ENCODE peak calls at places on chromosomes 3 and 15, in seven cellular contexts. One of them, this sample, is unnamed.

GRCh38 chr3:13045904-13046568 is 27.2 kb downstream of the IQSEC1 start:
- DNase-seq in CD8-positive, alpha-beta memory T cell: no peak
- DNase-seq in left ventricle myocardium inferior: no peak
- DNase-seq in tibial artery: no peak
- DNase-seq in thoracic aorta: no peak
- DNase-seq in colonic mucosa: no peak
- DNase-seq in stomach: no peak
- DNase-seq in this sample: peak; percentile 22

GRCh38 chr3:188272481-188273372 is 118.8 kb downstream of the LPP start:
- DNase-seq in CD8-positive, alpha-beta memory T cell: no peak
- DNase-seq in left ventricle myocardium inferior: no peak
- DNase-seq in tibial artery: no peak
- DNase-seq in thoracic aorta: no peak
- DNase-seq in colonic mucosa: no peak
- DNase-seq in stomach: no peak
- DNase-seq in this sample: no peak

GRCh38 chr3:123730816-123731215 is 146.0 kb upstream of the HACD2 start:
- DNase-seq in CD8-positive, alpha-beta memory T cell: no peak
- DNase-seq in left ventricle myocardium inferior: no peak
- DNase-seq in tibial artery: no peak
- DNase-seq in thoracic aorta: no peak
- DNase-seq in colonic mucosa: no peak
- DNase-seq in stomach: no peak
- DNase-seq in this sample: no peak

GRCh38 chr3:9908286-9908685 is 5.6 kb downstream of the IL17RE start:
- DNase-seq in CD8-positive, alpha-beta memory T cell: no peak
- DNase-seq in left ventricle myocardium inferior: no peak
- DNase-seq in tibial artery: no peak
- DNase-seq in thoracic aorta: no peak
- DNase-seq in colonic mucosa: no peak
- DNase-seq in stomach: no peak
- DNase-seq in this sample: no peak

GRCh38 chr3:128473737-128474136 is 7.0 kb upstream of the DNAJB8 start:
- DNase-seq in CD8-positive, alpha-beta memory T cell: no peak
- DNase-seq in left ventricle myocardium inferior: no peak
- DNase-seq in tibial artery: no peak
- DNase-seq in thoracic aorta: no peak
- DNase-seq in colonic mucosa: no peak
- DNase-seq in stomach: no peak
- DNase-seq in this sample: no peak

GRCh38 chr3:169835533-169835932 is 22.8 kb upstream of the LRRC34 start:
- DNase-seq in CD8-positive, alpha-beta memory T cell: no peak
- DNase-seq in left ventricle myocardium inferior: no peak
- DNase-seq in tibial artery: no peak
- DNase-seq in thoracic aorta: no peak
- DNase-seq in colonic mucosa: no peak
- DNase-seq in stomach: no peak
- DNase-seq in this sample: no peak

GRCh38 chr3:153591566-153592221 is 429.7 kb downstream of the RAP2B start:
- DNase-seq in CD8-positive, alpha-beta memory T cell: no peak
- DNase-seq in left ventricle myocardium inferior: no peak
- DNase-seq in tibial artery: no peak
- DNase-seq in thoracic aorta: no peak
- DNase-seq in colonic mucosa: no peak
- DNase-seq in stomach: no peak
- DNase-seq in this sample: no peak

GRCh38 chr3:137695351-137695750 is 68.8 kb upstream of the SOX14 start:
- DNase-seq in CD8-positive, alpha-beta memory T cell: no peak
- DNase-seq in left ventricle myocardium inferior: no peak
- DNase-seq in tibial artery: no peak
- DNase-seq in thoracic aorta: no peak
- DNase-seq in colonic mucosa: no peak
- DNase-seq in stomach: no peak
- DNase-seq in this sample: no peak

GRCh38 chr3:169241575-169241927 is 422.0 kb downstream of the MECOM start:
- DNase-seq in CD8-positive, alpha-beta memory T cell: no peak
- DNase-seq in left ventricle myocardium inferior: no peak
- DNase-seq in tibial artery: no peak
- DNase-seq in thoracic aorta: no peak
- DNase-seq in colonic mucosa: no peak
- DNase-seq in stomach: no peak
- DNase-seq in this sample: no peak

GRCh38 chr3:187833799-187834578 is 88.7 kb upstream of the BCL6 start:
- DNase-seq in CD8-positive, alpha-beta memory T cell: no peak
- DNase-seq in left ventricle myocardium inferior: no peak
- DNase-seq in tibial artery: no peak
- DNase-seq in thoracic aorta: no peak
- DNase-seq in colonic mucosa: no peak
- DNase-seq in stomach: no peak
- DNase-seq in this sample: no peak

GRCh38 chr3:71518089-71518488 is 65.4 kb downstream of the FOXP1 start:
- DNase-seq in CD8-positive, alpha-beta memory T cell: no peak
- DNase-seq in left ventricle myocardium inferior: no peak
- DNase-seq in tibial artery: no peak
- DNase-seq in thoracic aorta: no peak
- DNase-seq in colonic mucosa: no peak
- DNase-seq in stomach: no peak
- DNase-seq in this sample: no peak

GRCh38 chr3:141086188-141086587 is 35.0 kb downstream of the SPSB4 start:
- DNase-seq in CD8-positive, alpha-beta memory T cell: no peak
- DNase-seq in left ventricle myocardium inferior: no peak
- DNase-seq in tibial artery: no peak
- DNase-seq in thoracic aorta: no peak
- DNase-seq in colonic mucosa: no peak
- DNase-seq in stomach: no peak
- DNase-seq in this sample: no peak

GRCh38 chr15:25242957-25243799 is 195.6 kb downstream of the UBE3A start:
- DNase-seq in CD8-positive, alpha-beta memory T cell: no peak
- DNase-seq in left ventricle myocardium inferior: peak; percentile 11
- DNase-seq in tibial artery: peak; percentile 57
- DNase-seq in thoracic aorta: no peak
- DNase-seq in colonic mucosa: no peak
- DNase-seq in stomach: peak; percentile 17
- DNase-seq in this sample: peak; percentile 10

GRCh38 chr15:89828324-89829145 is 13.9 kb upstream of the ANPEP start:
- DNase-seq in CD8-positive, alpha-beta memory T cell: no peak
- DNase-seq in left ventricle myocardium inferior: peak; percentile 67
- DNase-seq in tibial artery: no peak
- DNase-seq in thoracic aorta: no peak
- DNase-seq in colonic mucosa: peak; percentile 53
- DNase-seq in stomach: peak; percentile 57
- DNase-seq in this sample: peak; percentile 55

GRCh38 chr3:179716811-179717210 is 64.0 kb downstream of the USP13 start:
- DNase-seq in CD8-positive, alpha-beta memory T cell: no peak
- DNase-seq in left ventricle myocardium inferior: no peak
- DNase-seq in tibial artery: no peak
- DNase-seq in thoracic aorta: no peak
- DNase-seq in colonic mucosa: no peak
- DNase-seq in stomach: no peak
- DNase-seq in this sample: no peak

GRCh38 chr3:134904333-134904771 is 109.3 kb downstream of the EPHB1 start:
- DNase-seq in CD8-positive, alpha-beta memory T cell: no peak
- DNase-seq in left ventricle myocardium inferior: no peak
- DNase-seq in tibial artery: no peak
- DNase-seq in thoracic aorta: no peak
- DNase-seq in colonic mucosa: no peak
- DNase-seq in stomach: no peak
- DNase-seq in this sample: no peak

GRCh38 chr15:101781927-101782326 is 21.4 kb upstream of the OR4F6 start:
- DNase-seq in CD8-positive, alpha-beta memory T cell: no peak
- DNase-seq in left ventricle myocardium inferior: no peak
- DNase-seq in tibial artery: no peak
- DNase-seq in thoracic aorta: no peak
- DNase-seq in colonic mucosa: no peak
- DNase-seq in stomach: no peak
- DNase-seq in this sample: no peak

GRCh38 chr15:70258369-70259029 is 160.8 kb upstream of the TLE3 start:
- DNase-seq in CD8-positive, alpha-beta memory T cell: peak; percentile 30
- DNase-seq in left ventricle myocardium inferior: peak; percentile 24
- DNase-seq in tibial artery: no peak
- DNase-seq in thoracic aorta: no peak
- DNase-seq in colonic mucosa: peak; percentile 28
- DNase-seq in stomach: no peak
- DNase-seq in this sample: no peak

GRCh38 chr15:41945701-41946100 is 26.7 kb downstream of the EHD4 start:
- DNase-seq in CD8-positive, alpha-beta memory T cell: no peak
- DNase-seq in left ventricle myocardium inferior: no peak
- DNase-seq in tibial artery: peak; percentile 41
- DNase-seq in thoracic aorta: no peak
- DNase-seq in colonic mucosa: no peak
- DNase-seq in stomach: no peak
- DNase-seq in this sample: no peak
- H3K27ac ChIP-seq in CD8-positive, alpha-beta memory T cell: no peak overlapping the region
- H3K27ac ChIP-seq in left ventricle myocardium inferior: peak overlapping the region; percentile 89
- H3K27ac ChIP-seq in tibial artery: peak overlapping the region; percentile 25
- H3K27ac ChIP-seq in thoracic aorta: peak overlapping the region; percentile 83
- H3K27ac ChIP-seq in colonic mucosa: no peak overlapping the region
- H3K27ac ChIP-seq in stomach: peak overlapping the region; percentile 72
- H3K27ac ChIP-seq in this sample: no peak overlapping the region

GRCh38 chr3:25957026-25957425 is 167.1 kb downstream of the OXSM start:
- DNase-seq in CD8-positive, alpha-beta memory T cell: no peak
- DNase-seq in left ventricle myocardium inferior: no peak
- DNase-seq in tibial artery: no peak
- DNase-seq in thoracic aorta: no peak
- DNase-seq in colonic mucosa: no peak
- DNase-seq in stomach: no peak
- DNase-seq in this sample: no peak

GRCh38 chr3:25952133-25952532 is 162.2 kb downstream of the OXSM start:
- DNase-seq in CD8-positive, alpha-beta memory T cell: no peak
- DNase-seq in left ventricle myocardium inferior: no peak
- DNase-seq in tibial artery: no peak
- DNase-seq in thoracic aorta: no peak
- DNase-seq in colonic mucosa: no peak
- DNase-seq in stomach: no peak
- DNase-seq in this sample: no peak
- H3K4me3 ChIP-seq in CD8-positive, alpha-beta memory T cell: no peak overlapping the region
- H3K4me3 ChIP-seq in left ventricle myocardium inferior: no peak overlapping the region
- H3K4me3 ChIP-seq in tibial artery: no peak overlapping the region
- H3K4me3 ChIP-seq in thoracic aorta: no peak overlapping the region
- H3K4me3 ChIP-seq in colonic mucosa: no peak overlapping the region
- H3K4me3 ChIP-seq in stomach: no peak overlapping the region
- H3K4me3 ChIP-seq in this sample: no peak overlapping the region

GRCh38 chr15:82809308-82810060 is at the start of gene WHAMM:
- DNase-seq in CD8-positive, alpha-beta memory T cell: peak; percentile 93
- DNase-seq in left ventricle myocardium inferior: peak; percentile 99
- DNase-seq in tibial artery: peak; percentile 99
- DNase-seq in thoracic aorta: peak; percentile 98
- DNase-seq in colonic mucosa: peak; percentile 99
- DNase-seq in stomach: peak; percentile 99
- DNase-seq in this sample: peak; percentile 99

GRCh38 chr15:82810061-82810862 is 834 bp downstream of the WHAMM start:
- DNase-seq in CD8-positive, alpha-beta memory T cell: no peak
- DNase-seq in left ventricle myocardium inferior: peak; percentile 25
- DNase-seq in tibial artery: no peak
- DNase-seq in thoracic aorta: no peak
- DNase-seq in colonic mucosa: peak; percentile 25
- DNase-seq in stomach: peak; percentile 58
- DNase-seq in this sample: peak; percentile 42

GRCh38 chr15:82805994-82806406 is at the start of gene FSD2:
- DNase-seq in CD8-positive, alpha-beta memory T cell: no peak
- DNase-seq in left ventricle myocardium inferior: peak; percentile 51
- DNase-seq in tibial artery: no peak
- DNase-seq in thoracic aorta: no peak
- DNase-seq in colonic mucosa: no peak
- DNase-seq in stomach: no peak
- DNase-seq in this sample: no peak

GRCh38 chr15:82808634-82809041 is 790 bp upstream of the WHAMM start:
- DNase-seq in CD8-positive, alpha-beta memory T cell: no peak
- DNase-seq in left ventricle myocardium inferior: no peak
- DNase-seq in tibial artery: no peak
- DNase-seq in thoracic aorta: no peak
- DNase-seq in colonic mucosa: peak; percentile 25
- DNase-seq in stomach: no peak
- DNase-seq in this sample: no peak

GRCh38 chr15:82807920-82808633 is 1.4 kb upstream of the WHAMM start:
- DNase-seq in CD8-positive, alpha-beta memory T cell: no peak
- DNase-seq in left ventricle myocardium inferior: no peak
- DNase-seq in tibial artery: no peak
- DNase-seq in thoracic aorta: no peak
- DNase-seq in colonic mucosa: no peak
- DNase-seq in stomach: no peak
- DNase-seq in this sample: no peak
- H3K27ac ChIP-seq in CD8-positive, alpha-beta memory T cell: no peak overlapping the region
- H3K27ac ChIP-seq in left ventricle myocardium inferior: peak overlapping the region; percentile 99
- H3K27ac ChIP-seq in tibial artery: no peak overlapping the region
- H3K27ac ChIP-seq in thoracic aorta: no peak overlapping the region
- H3K27ac ChIP-seq in colonic mucosa: peak overlapping the region; percentile 100
- H3K27ac ChIP-seq in stomach: peak overlapping the region; percentile 100
- H3K27ac ChIP-seq in this sample: no peak overlapping the region

GRCh38 chr3:171850324-171850697 is 7.2 kb downstream of the TMEM212 start:
- DNase-seq in CD8-positive, alpha-beta memory T cell: no peak
- DNase-seq in left ventricle myocardium inferior: no peak
- DNase-seq in tibial artery: no peak
- DNase-seq in thoracic aorta: no peak
- DNase-seq in colonic mucosa: no peak
- DNase-seq in stomach: no peak
- DNase-seq in this sample: no peak

GRCh38 chr3:171847595-171848259 is 4.6 kb downstream of the TMEM212 start:
- DNase-seq in CD8-positive, alpha-beta memory T cell: no peak
- DNase-seq in left ventricle myocardium inferior: no peak
- DNase-seq in tibial artery: no peak
- DNase-seq in thoracic aorta: no peak
- DNase-seq in colonic mucosa: no peak
- DNase-seq in stomach: no peak
- DNase-seq in this sample: no peak

GRCh38 chr3:171851685-171852084 is 8.5 kb downstream of the TMEM212 start:
- DNase-seq in CD8-positive, alpha-beta memory T cell: no peak
- DNase-seq in left ventricle myocardium inferior: no peak
- DNase-seq in tibial artery: no peak
- DNase-seq in thoracic aorta: no peak
- DNase-seq in colonic mucosa: no peak
- DNase-seq in stomach: no peak
- DNase-seq in this sample: no peak

GRCh38 chr3:171849632-171850323 is 6.6 kb downstream of the TMEM212 start:
- DNase-seq in CD8-positive, alpha-beta memory T cell: no peak
- DNase-seq in left ventricle myocardium inferior: no peak
- DNase-seq in tibial artery: no peak
- DNase-seq in thoracic aorta: no peak
- DNase-seq in colonic mucosa: no peak
- DNase-seq in stomach: no peak
- DNase-seq in this sample: no peak

DNA sequence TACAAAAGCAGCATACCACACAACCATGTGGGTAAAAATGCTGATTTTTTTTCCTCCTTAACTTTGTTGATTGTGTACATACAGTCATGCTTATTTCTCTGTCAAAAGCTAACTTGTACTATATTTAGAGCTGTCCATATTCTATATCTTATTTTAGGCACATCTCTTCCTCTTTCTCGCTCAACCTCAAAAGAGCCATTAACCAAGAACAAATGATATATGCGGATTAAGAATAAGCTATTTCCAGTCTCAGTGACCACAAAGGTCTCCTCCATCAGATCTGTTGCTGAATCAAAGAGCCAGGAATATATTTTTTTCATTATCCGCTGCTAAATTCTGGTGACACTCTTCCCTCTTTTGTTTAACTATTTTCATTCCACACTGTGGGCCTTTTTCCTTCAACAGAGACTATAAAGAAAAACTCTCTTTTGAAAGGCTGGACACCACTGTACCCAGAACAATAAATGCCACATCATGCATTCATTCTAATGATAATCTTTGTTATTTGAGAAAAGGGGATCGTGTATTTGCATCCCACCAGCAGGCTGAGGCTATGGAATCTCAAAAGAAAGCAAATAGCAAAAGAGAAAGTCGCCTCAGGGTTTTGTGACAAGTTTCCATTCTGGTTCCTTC is 7.9 kb downstream of the TMEM212 start:
- DNase-seq in CD8-positive, alpha-beta memory T cell: no peak
- DNase-seq in left ventricle myocardium inferior: no peak
- DNase-seq in tibial artery: no peak
- DNase-seq in thoracic aorta: no peak
- DNase-seq in colonic mucosa: no peak
- DNase-seq in stomach: no peak
- DNase-seq in this sample: no peak
- H3K4me3 ChIP-seq in CD8-positive, alpha-beta memory T cell: no peak overlapping the region
- H3K4me3 ChIP-seq in left ventricle myocardium inferior: no peak overlapping the region
- H3K4me3 ChIP-seq in tibial artery: no peak overlapping the region
- H3K4me3 ChIP-seq in thoracic aorta: no peak overlapping the region
- H3K4me3 ChIP-seq in colonic mucosa: no peak overlapping the region
- H3K4me3 ChIP-seq in stomach: no peak overlapping the region
- H3K4me3 ChIP-seq in this sample: no peak overlapping the region

This sample was measured in testis.